ENCODE peak calls at places on chromosomes 13 and 19, in four cellular contexts. T, O, U and E are unnamed samples.

GRCh38 chr13:41916173-41916954 is 44.5 kb downstream of the VWA8 start:
- DNase-seq in T (no peak), O (peak; percentile 90), U (no peak), E (peak; percentile 76)

GRCh38 chr13:75963318-75963717 is 327.2 kb downstream of the LMO7 start:
- DNase-seq in T (no peak), O (no peak), U (no peak), E (no peak)

GRCh38 chr19:7866399-7867091 is 7.6 kb downstream of the PRR36 start:
- DNase-seq in T (no peak), O (no peak), U (no peak), E (no peak)

GRCh38 chr13:45055902-45056648 is 64.2 kb upstream of the GTF2F2 start:
- DNase-seq in T (no peak), O (peak; percentile 88), U (no peak), E (peak; percentile 4)

GRCh38 chr19:11480081-11480926 is 542 bp downstream of the ELAVL3 start:
- DNase-seq in T (peak; percentile 70), O (no peak), U (no peak), E (no peak)

GRCh38 chr13:51643882-51644281 is 59.6 kb downstream of the WDFY2 start:
- DNase-seq in T (no peak), O (peak; percentile 96), U (no peak), E (peak; percentile 81)

GRCh38 chr19:22620401-22620800 is 13.7 kb upstream of the ZNF492 start:
- DNase-seq in T (no peak), O (no peak), U (no peak), E (no peak)

GRCh38 chr13:98489446-98490194 is 87.3 kb downstream of the STK24 start:
- DNase-seq in T (peak; percentile 52), O (no peak), U (no peak), E (no peak)

GRCh38 chr13:74479124-74479523 is 344.9 kb upstream of the KLF12 start:
- DNase-seq in T (no peak), O (no peak), U (no peak), E (no peak)

GRCh38 chr19:6076675-6077463 is 33.4 kb downstream of the RFX2 start:
- DNase-seq in T (no peak), O (peak; percentile 92), U (peak; percentile 44), E (no peak)

GRCh38 chr19:10855879-10856522 is 7.8 kb downstream of the C19orf38 start:
- DNase-seq in T (peak; percentile 48), O (no peak), U (no peak), E (no peak)

GRCh38 chr13:21106089-21106488 is 44.7 kb upstream of the LATS2 start:
- DNase-seq in T (no peak), O (peak; percentile 73), U (no peak), E (peak; percentile 44)

GRCh38 chr19:1136201-1136600 is 32.4 kb downstream of the GPX4 start:
- DNase-seq in T (no peak), O (no peak), U (peak; percentile 82), E (no peak)

GRCh38 chr13:27965740-27966640 is 3.1 kb downstream of the CDX2 start:
- DNase-seq in T (peak; percentile 64), O (no peak), U (no peak), E (no peak)

GRCh38 chr13:40432018-40432978 is 234.1 kb downstream of the FOXO1 start:
- DNase-seq in T (no peak), O (no peak), U (peak; percentile 60), E (no peak)

GRCh38 chr19:7852851-7853759 is 21.1 kb downstream of the PRR36 start:
- DNase-seq in T (peak; percentile 97), O (no peak), U (peak; percentile 90), E (peak; percentile 68)

GRCh38 chr13:113732176-113732960 is 26.7 kb upstream of the TMEM255B start:
- DNase-seq in T (no peak), O (no peak), U (no peak), E (no peak)

GRCh38 chr19:17872251-17873001 is 681 bp downstream of the SLC5A5 start:
- DNase-seq in T (no peak), O (no peak), U (peak; percentile 65), E (no peak)

GRCh38 chr19:14567079-14567478 is 4.8 kb downstream of the NDUFB7 start:
- DNase-seq in T (no peak), O (no peak), U (no peak), E (no peak)

GRCh38 chr13:99442273-99442895 is 58.9 kb upstream of the TM9SF2 start:
- DNase-seq in T (peak; percentile 58), O (no peak), U (peak; percentile 84), E (no peak)

GRCh38 chr13:63481334-63481733 is 2065.7 kb upstream of the PCDH20 start:
- DNase-seq in T (peak; percentile 21), O (no peak), U (no peak), E (no peak)

GRCh38 chr13:112453207-112453829 is 77.2 kb downstream of the SPACA7 start:
- DNase-seq in T (no peak), O (no peak), U (no peak), E (no peak)

GRCh38 chr13:105735269-105735668 is 800.2 kb downstream of the EFNB2 start:
- DNase-seq in T (no peak), O (no peak), U (no peak), E (no peak)

GRCh38 chr13:87426737-87427136 is 244.4 kb upstream of the SLITRK5 start:
- DNase-seq in T (no peak), O (no peak), U (no peak), E (no peak)

GRCh38 chr13:91546865-91547264 is 148.4 kb downstream of the GPC5 start:
- DNase-seq in T (no peak), O (no peak), U (no peak), E (no peak)

GRCh38 chr13:87124785-87125074 is 546.4 kb upstream of the SLITRK5 start:
- DNase-seq in T (no peak), O (no peak), U (no peak), E (no peak)

GRCh38 chr13:40787062-40787461 is 2.3 kb upstream of the SLC25A15 start:
- DNase-seq in T (no peak), O (peak; percentile 68), U (peak; percentile 38), E (peak; percentile 77)

GRCh38 chr19:805600-806550 is 8.6 kb downstream of the PTBP1 start:
- DNase-seq in T (peak; percentile 39), O (no peak), U (no peak), E (no peak)

GRCh38 chr13:24083722-24084421 is 76.6 kb upstream of the SPATA13 start:
- DNase-seq in T (peak; percentile 24), O (no peak), U (no peak), E (no peak)

GRCh38 chr19:7004313-7004931 is 16.8 kb downstream of the MBD3L2B start:
- DNase-seq in T (no peak), O (no peak), U (no peak), E (peak; percentile 5)

GRCh38 chr13:35700661-35701060 is 224.2 kb upstream of the MAB21L1 start:
- DNase-seq in T (no peak), O (peak; percentile 74), U (no peak), E (peak; percentile 76)

DNA sequence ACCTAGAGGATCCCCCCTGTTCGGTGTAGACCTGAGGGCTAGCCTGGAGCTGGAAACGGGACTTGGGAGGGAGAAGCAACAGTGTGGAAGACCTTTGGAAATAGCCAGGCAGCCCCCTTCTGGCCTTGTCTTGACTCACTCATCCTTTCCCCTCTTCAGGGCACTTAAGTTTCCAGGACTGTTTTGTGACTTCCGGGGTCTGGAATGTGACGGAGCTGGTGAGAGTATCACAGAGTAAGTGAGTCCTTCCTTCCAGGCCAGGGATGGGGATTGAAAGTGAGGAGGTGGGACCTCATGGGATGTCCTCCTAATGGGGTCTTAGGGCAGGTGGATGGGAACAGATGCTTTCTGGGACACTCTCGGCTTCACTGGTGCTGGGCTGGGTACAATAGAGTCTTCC is 29.4 kb downstream of the LYL1 start:
- DNase-seq in T (no peak), O (no peak), U (no peak), E (no peak)
- H3K4me1 ChIP-seq in T (no peaks in the 10 kb centered on the region), O (peaks cover 12% of the 10 kb centered on the region), U (no peaks in the 10 kb centered on the region), E (no peaks in the 10 kb centered on the region)

GRCh38 chr19:19579533-19580361 is 38.7 kb downstream of the PBX4 start:
- DNase-seq in T (no peak), O (no peak), U (no peak), E (no peak)

GRCh38 chr19:19582471-19582870 is 36.0 kb downstream of the PBX4 start:
- DNase-seq in T (no peak), O (no peak), U (no peak), E (no peak)

GRCh38 chr19:19578241-19578640 is 40.2 kb downstream of the CILP2 start:
- DNase-seq in T (peak; percentile 62), O (no peak), U (no peak), E (no peak)

GRCh38 chr19:19581391-19581790 is 37.1 kb downstream of the PBX4 start:
- DNase-seq in T (no peak), O (no peak), U (no peak), E (no peak)

DNA sequence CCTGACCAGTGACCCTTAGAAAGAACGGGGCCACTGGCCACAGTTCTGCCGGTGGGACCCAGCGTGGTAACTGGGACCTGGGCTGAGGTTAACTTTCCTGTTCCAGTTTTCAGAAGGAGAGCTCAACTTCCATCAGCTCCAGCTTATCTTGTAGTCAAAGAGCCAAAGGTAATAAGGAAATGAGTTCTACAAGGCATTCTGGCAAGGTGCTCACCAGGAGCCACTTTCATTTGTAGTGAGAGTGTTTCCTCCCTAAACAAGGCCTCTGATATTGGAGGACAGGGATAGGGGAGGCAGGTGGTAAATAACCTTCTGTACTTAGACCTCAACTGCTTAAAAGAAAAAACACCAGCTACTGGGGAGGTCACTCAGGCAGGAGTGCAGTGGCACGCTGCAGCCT is 38.1 kb downstream of the PBX4 start:
- DNase-seq in T (no peak), O (no peak), U (no peak), E (no peak)
- H3K27ac ChIP-seq in T (no peak overlapping the region), O (no peak overlapping the region), U (no peak overlapping the region), E (no peak overlapping the region)

DNA sequence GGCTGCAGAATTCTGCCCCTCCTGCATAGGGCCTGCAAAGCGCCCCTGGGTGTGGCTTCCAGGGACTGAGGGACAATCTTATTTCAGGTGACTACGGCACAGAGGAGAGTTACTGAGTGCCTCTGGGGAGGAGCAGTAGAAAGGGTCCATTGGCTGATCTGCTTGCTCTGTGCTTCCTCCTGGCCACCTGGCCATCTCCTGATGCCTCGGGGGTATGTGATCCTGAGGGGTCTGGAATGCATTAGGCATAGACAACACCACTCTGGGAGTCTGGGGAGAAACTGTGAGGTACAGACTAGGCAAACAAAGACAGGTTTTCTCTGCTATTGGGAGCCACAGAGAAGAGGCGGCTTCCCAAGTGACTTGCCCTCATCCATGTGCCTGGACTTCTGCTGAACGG is 2.8 kb downstream of the KCTD15 start:
- DNase-seq in T (peak; percentile 72), O (no peak), U (no peak), E (no peak)
- H3K4me3 ChIP-seq in T (no peak overlapping the region), O (no peak overlapping the region), U (no peak overlapping the region), E (no peak overlapping the region)

GRCh38 chr13:26698392-26699196 is 62.0 kb downstream of the GPR12 start:
- DNase-seq in T (peak; percentile 87), O (peak; percentile 46), U (peak; percentile 91), E (peak; percentile 38)
- H3K4me1 ChIP-seq in T (no peaks in the 10 kb centered on the region), O (no peaks in the 10 kb centered on the region), U (no peaks in the 10 kb centered on the region), E (no peaks in the 10 kb centered on the region)